ENCODE peak calls at places on chromosomes 4 and X, in seven cellular contexts. D, T, O, M, B, I and R are unnamed samples.

GRCh38 chr4:179867300-179867878 is 2375.8 kb upstream of the TENM3 start:
- DNase-seq in D (peak; percentile 54), T (peak; percentile 19), O (peak; percentile 81), M (no peak), B (peak; percentile 47), I (peak; percentile 5), R (no peak)

GRCh38 chr4:15755321-15755750 is 22.8 kb upstream of the CD38 start:
- DNase-seq in D (peak; percentile 52), T (no peak), O (no peak), M (no peak), B (no peak), I (peak; percentile 87), R (no peak)

GRCh38 chr4:61528595-61528994 is 328.5 kb downstream of the ADGRL3 start:
- DNase-seq in D (no peak), T (no peak), O (no peak), M (no peak), B (no peak), I (no peak), R (no peak)

GRCh38 chr4:163679189-163679588 is 184.7 kb downstream of the TMA16 start:
- DNase-seq in D (no peak), T (no peak), O (peak; percentile 13), M (no peak), B (peak; percentile 11), I (peak; percentile 20), R (no peak)

GRCh38 chrX:129768586-129769466 is 10.9 kb upstream of the SASH3 start:
- DNase-seq in D (peak; percentile 72), T (no peak), O (no peak), M (no peak), B (no peak), I (no peak), R (no peak)

GRCh38 chr4:124783847-124784246 is 71.3 kb upstream of the ANKRD50 start:
- DNase-seq in D (no peak), T (no peak), O (no peak), M (no peak), B (no peak), I (peak; percentile 91), R (no peak)

GRCh38 chr4:97670703-97671269 is 472.5 kb downstream of the STPG2 start:
- DNase-seq in D (no peak), T (peak; percentile 39), O (no peak), M (no peak), B (no peak), I (no peak), R (no peak)

GRCh38 chrX:2320580-2321327 is 180.0 kb downstream of the DHRSX start:
- DNase-seq in D (no peak), T (no peak), O (peak; percentile 81), M (no peak), B (peak; percentile 56), I (peak; percentile 89), R (no peak)

GRCh38 chrX:74458738-74459137 is 37.4 kb downstream of the SLC16A2 start:
- DNase-seq in D (no peak), T (no peak), O (peak; percentile 18), M (no peak), B (peak; percentile 9), I (peak; percentile 72), R (no peak)

GRCh38 chr4:24003926-24004325 is 114.1 kb upstream of the PPARGC1A start:
- DNase-seq in D (no peak), T (no peak), O (no peak), M (no peak), B (no peak), I (peak; percentile 19), R (no peak)

GRCh38 chr4:107564326-107564725 is 155.7 kb downstream of the PAPSS1 start:
- DNase-seq in D (no peak), T (no peak), O (no peak), M (no peak), B (no peak), I (peak; percentile 61), R (no peak)

GRCh38 chrX:78333521-78333920 is 6.1 kb upstream of the CYSLTR1 start:
- DNase-seq in D (no peak), T (no peak), O (no peak), M (no peak), B (no peak), I (no peak), R (no peak)

GRCh38 chr4:144572660-144573059 is 73.3 kb upstream of the HHIP start:
- DNase-seq in D (no peak), T (no peak), O (no peak), M (no peak), B (peak; percentile 7), I (no peak), R (no peak)

GRCh38 chr4:6437682-6438264 is 34.6 kb downstream of the PPP2R2C start:
- DNase-seq in D (no peak), T (no peak), O (no peak), M (no peak), B (no peak), I (no peak), R (no peak)

GRCh38 chrX:70755850-70756249 is 152.7 kb downstream of the TEX11 start:
- DNase-seq in D (no peak), T (no peak), O (no peak), M (peak; percentile 1), B (no peak), I (no peak), R (peak; percentile 37)

GRCh38 chr4:128528793-128529553 is 241.4 kb upstream of the PGRMC2 start:
- DNase-seq in D (no peak), T (no peak), O (peak; percentile 74), M (no peak), B (no peak), I (peak; percentile 100), R (no peak)

GRCh38 chr4:68283714-68284113 is 38.2 kb upstream of the TMPRSS11B start:
- DNase-seq in D (no peak), T (no peak), O (no peak), M (no peak), B (no peak), I (no peak), R (no peak)

GRCh38 chr4:76892601-76893000 is 5.3 kb downstream of the SOWAHB start:
- DNase-seq in D (no peak), T (no peak), O (peak; percentile 24), M (no peak), B (no peak), I (no peak), R (no peak)

GRCh38 chrX:41259516-41259915 is 74.4 kb upstream of the DDX3X start:
- DNase-seq in D (no peak), T (no peak), O (no peak), M (no peak), B (no peak), I (no peak), R (no peak)

GRCh38 chr4:2318476-2318875 is 56.6 kb upstream of the MXD4 start:
- DNase-seq in D (no peak), T (no peak), O (no peak), M (no peak), B (no peak), I (no peak), R (no peak)

GRCh38 chr4:17812801-17813200 is 2.0 kb downstream of the NCAPG start:
- DNase-seq in D (no peak), T (no peak), O (no peak), M (no peak), B (no peak), I (no peak), R (no peak)

GRCh38 chrX:12950851-12951589 is 23.9 kb upstream of the TMSB4X start:
- DNase-seq in D (peak; percentile 81), T (no peak), O (peak; percentile 64), M (no peak), B (peak; percentile 91), I (no peak), R (no peak)

GRCh38 chrX:69312141-69312670 is 147.0 kb upstream of the PJA1 start:
- DNase-seq in D (no peak), T (no peak), O (no peak), M (no peak), B (no peak), I (no peak), R (no peak)